ENCODE peak calls at places on chromosomes 16 and 17, in five cellular contexts. One of them, this sample, is unnamed.
A peak's percentile ranks its signal among the peaks of the same experiment; 100 is the strongest.

GRCh38 chr16:17544785-17545184 is 74.0 kb upstream of the XYLT1 start:
- DNase-seq in iPS-NIHi11: peak; percentile 72
- DNase-seq in mammary epithelial cell: no peak
- DNase-seq in T1000: no peak
- DNase-seq in cardiac septum: no peak
- DNase-seq in this sample: no peak

GRCh38 chr17:42670199-42670924 is 6.4 kb downstream of the PLEKHH3 start:
- DNase-seq in T1000: no peak
- DNase-seq in mammary epithelial cell: no peak
- DNase-seq in cardiac septum: no peak
- DNase-seq in iPS-NIHi11: peak; percentile 83
- DNase-seq in this sample: no peak

GRCh38 chr17:65785109-65785508 is 223.7 kb upstream of the AXIN2 start:
- DNase-seq in T1000: no peak
- DNase-seq in mammary epithelial cell: peak; percentile 79
- DNase-seq in cardiac septum: no peak
- DNase-seq in iPS-NIHi11: no peak
- DNase-seq in this sample: peak; percentile 99

GRCh38 chr16:67915831-67916723 is 15.6 kb downstream of the CTRL start:
- DNase-seq in T1000: no peak
- DNase-seq in mammary epithelial cell: no peak
- DNase-seq in cardiac septum: no peak
- DNase-seq in iPS-NIHi11: no peak
- DNase-seq in this sample: no peak

GRCh38 chr17:4023220-4023619 is 59.0 kb upstream of the ATP2A3 start:
- DNase-seq in mammary epithelial cell: no peak
- DNase-seq in cardiac septum: no peak
- DNase-seq in iPS-NIHi11: no peak
- DNase-seq in T1000: no peak
- DNase-seq in this sample: no peak

GRCh38 chr17:4673986-4674770 is 29.8 kb downstream of the PELP1 start:
- DNase-seq in iPS-NIHi11: no peak
- DNase-seq in T1000: no peak
- DNase-seq in mammary epithelial cell: no peak
- DNase-seq in cardiac septum: no peak
- DNase-seq in this sample: no peak

GRCh38 chr16:10219742-10220141 is 37.5 kb upstream of the GRIN2A start:
- DNase-seq in T1000: no peak
- DNase-seq in iPS-NIHi11: no peak
- DNase-seq in cardiac septum: no peak
- DNase-seq in mammary epithelial cell: no peak
- DNase-seq in this sample: no peak

GRCh38 chr17:67974598-67975066 is 21.6 kb downstream of the C17orf58 start:
- DNase-seq in cardiac septum: no peak
- DNase-seq in mammary epithelial cell: no peak
- DNase-seq in iPS-NIHi11: peak; percentile 63
- DNase-seq in T1000: no peak
- DNase-seq in this sample: no peak

GRCh38 chr16:55624696-55625095 is 31.1 kb upstream of the SLC6A2 start:
- DNase-seq in mammary epithelial cell: no peak
- DNase-seq in cardiac septum: no peak
- DNase-seq in iPS-NIHi11: no peak
- DNase-seq in T1000: no peak
- DNase-seq in this sample: no peak

GRCh38 chr17:81715107-81715871 is 3.2 kb downstream of the SLC25A10 start:
- DNase-seq in mammary epithelial cell: no peak
- DNase-seq in iPS-NIHi11: no peak
- DNase-seq in T1000: no peak
- DNase-seq in cardiac septum: no peak
- DNase-seq in this sample: no peak

GRCh38 chr17:43766413-43767052 is 7.9 kb upstream of the SOST start:
- DNase-seq in mammary epithelial cell: no peak
- DNase-seq in iPS-NIHi11: peak; percentile 71
- DNase-seq in cardiac septum: no peak
- DNase-seq in T1000: no peak
- DNase-seq in this sample: peak; percentile 78

GRCh38 chr17:82297280-82297803 is 20.1 kb downstream of the CD7 start:
- DNase-seq in cardiac septum: peak; percentile 93
- DNase-seq in iPS-NIHi11: no peak
- DNase-seq in T1000: peak; percentile 69
- DNase-seq in mammary epithelial cell: peak; percentile 94
- DNase-seq in this sample: peak; percentile 86

GRCh38 chr17:77470800-77471733 is 330.3 kb downstream of the SEC14L1 start:
- DNase-seq in T1000: peak; percentile 63
- DNase-seq in cardiac septum: no peak
- DNase-seq in mammary epithelial cell: no peak
- DNase-seq in iPS-NIHi11: peak; percentile 68
- DNase-seq in this sample: peak; percentile 51

GRCh38 chr16:67115649-67116048 is 5.9 kb downstream of the PHAF1 start:
- DNase-seq in cardiac septum: no peak
- DNase-seq in T1000: peak; percentile 28
- DNase-seq in iPS-NIHi11: no peak
- DNase-seq in mammary epithelial cell: peak; percentile 93
- DNase-seq in this sample: peak; percentile 80

GRCh38 chr16:68361485-68361884 is 50.7 kb downstream of the PRMT7 start:
- DNase-seq in T1000: no peak
- DNase-seq in mammary epithelial cell: no peak
- DNase-seq in iPS-NIHi11: no peak
- DNase-seq in cardiac septum: no peak
- DNase-seq in this sample: no peak

GRCh38 chr16:14013571-14014283 is 57.4 kb upstream of the MRTFB start:
- DNase-seq in T1000: peak; percentile 42
- DNase-seq in cardiac septum: no peak
- DNase-seq in mammary epithelial cell: peak; percentile 76
- DNase-seq in iPS-NIHi11: peak; percentile 38
- DNase-seq in this sample: peak; percentile 62

GRCh38 chr17:82874011-82874835 is 34.4 kb upstream of the ZNF750 start:
- DNase-seq in iPS-NIHi11: no peak
- DNase-seq in T1000: no peak
- DNase-seq in cardiac septum: no peak
- DNase-seq in mammary epithelial cell: peak; percentile 99
- DNase-seq in this sample: peak; percentile 77

GRCh38 chr17:74992223-74992622 is 4.8 kb downstream of the CDR2L start:
- DNase-seq in mammary epithelial cell: no peak
- DNase-seq in T1000: no peak
- DNase-seq in cardiac septum: no peak
- DNase-seq in iPS-NIHi11: no peak
- DNase-seq in this sample: no peak